ENCODE peak calls at places on chromosomes 5 and 9, in four cellular contexts. N, G, A and D are unnamed samples.
A peak's percentile ranks its signal among the peaks of the same experiment; 100 is the strongest.

GRCh38 chr5:68504306-68504705 is 288.8 kb downstream of the PIK3R1 start:
- DNase-seq in N (no peak), G (no peak), A (no peak), D (no peak)

GRCh38 chr5:109656829-109657228 is 32.9 kb upstream of the MAN2A1 start:
- DNase-seq in N (peak; percentile 16), G (no peak), A (peak; percentile 23), D (peak; percentile 33)

GRCh38 chr5:172549708-172550095 is 91.4 kb upstream of the NEURL1B start:
- DNase-seq in N (no peak), G (no peak), A (no peak), D (no peak)

GRCh38 chr9:108885643-108886348 is 23.7 kb downstream of the ACTL7A start:
- DNase-seq in N (no peak), G (peak; percentile 2), A (peak; percentile 26), D (peak; percentile 50)

GRCh38 chr9:117074337-117074662 is 340.6 kb downstream of the ASTN2 start:
- DNase-seq in N (no peak), G (no peak), A (no peak), D (no peak)

GRCh38 chr9:110573305-110573704 is 6.2 kb downstream of the SVEP1 start:
- DNase-seq in N (no peak), G (no peak), A (no peak), D (no peak)

GRCh38 chr5:177189416-177189815 is 55.8 kb downstream of the NSD1 start:
- DNase-seq in N (no peak), G (no peak), A (no peak), D (no peak)

GRCh38 chr5:62284946-62285891 is 20.8 kb upstream of the KIF2A start:
- DNase-seq in N (no peak), G (no peak), A (no peak), D (no peak)

GRCh38 chr5:158463188-158463587 is 604.2 kb upstream of the CLINT1 start:
- DNase-seq in N (no peak), G (no peak), A (no peak), D (no peak)

GRCh38 chr9:125694478-125694877 is 12.5 kb downstream of the MAPKAP1 start:
- DNase-seq in N (no peak), G (no peak), A (no peak), D (no peak)

GRCh38 chr9:129474740-129475404 is 146.0 kb downstream of the C9orf50 start:
- DNase-seq in N (no peak), G (no peak), A (no peak), D (no peak)

GRCh38 chr9:104780796-104781395 is 17.0 kb downstream of the NIPSNAP3B start:
- DNase-seq in N (no peak), G (peak; percentile 16), A (no peak), D (no peak)

GRCh38 chr9:112111461-112111860 is 63.6 kb downstream of the SUSD1 start:
- DNase-seq in N (no peak), G (no peak), A (no peak), D (no peak)

GRCh38 chr5:57693488-57694305 is 211.1 kb upstream of the ACTBL2 start:
- DNase-seq in N (no peak), G (no peak), A (no peak), D (no peak)

GRCh38 chr5:99169309-99169708 is 240.5 kb upstream of the CHD1 start:
- DNase-seq in N (no peak), G (peak; percentile 8), A (no peak), D (peak; percentile 16)

GRCh38 chr5:125002727-125003598 is 256.5 kb upstream of the ZNF608 start:
- DNase-seq in N (no peak), G (no peak), A (no peak), D (no peak)

GRCh38 chr5:139574641-139575312 is 13.6 kb downstream of the UBE2D2 start:
- DNase-seq in N (no peak), G (no peak), A (no peak), D (no peak)

GRCh38 chr5:150778103-150778516 is 447 bp upstream of the SMIM3 start:
- DNase-seq in N (no peak), G (no peak), A (no peak), D (no peak)

GRCh38 chr5:40911278-40911677 is 2.0 kb downstream of the C7 start:
- DNase-seq in N (no peak), G (no peak), A (no peak), D (no peak)